ENCODE peak calls at places on chromosomes 1 and 21, in six cellular contexts. One of them, this sample, is unnamed.

GRCh38 chr1:157540160-157540748 is 12.1 kb downstream of the FCRL5 start:
- DNase-seq in MM.1S: no peak
- DNase-seq in fibroblast of lung: no peak
- DNase-seq in GM23248: no peak
- DNase-seq in endothelial cell of umbilical vein: no peak
- DNase-seq in PC-3: no peak
- DNase-seq in this sample: no peak

GRCh38 chr1:39898648-39899603 is 2.8 kb downstream of the MYCL start:
- DNase-seq in MM.1S: no peak
- DNase-seq in fibroblast of lung: peak
- DNase-seq in GM23248: peak
- DNase-seq in endothelial cell of umbilical vein: peak
- DNase-seq in PC-3: peak
- DNase-seq in this sample: no peak

GRCh38 chr1:106608836-106609235 is 447.6 kb upstream of the PRMT6 start:
- DNase-seq in MM.1S: no peak
- DNase-seq in fibroblast of lung: peak
- DNase-seq in GM23248: peak
- DNase-seq in endothelial cell of umbilical vein: no peak
- DNase-seq in PC-3: peak
- DNase-seq in this sample: no peak

GRCh38 chr21:14918542-14918941 is 146.3 kb downstream of the NRIP1 start:
- DNase-seq in MM.1S: no peak
- DNase-seq in fibroblast of lung: no peak
- DNase-seq in GM23248: peak
- DNase-seq in endothelial cell of umbilical vein: no peak
- DNase-seq in PC-3: no peak
- DNase-seq in this sample: no peak

GRCh38 chr1:118335372-118335771 is 150.3 kb upstream of the SPAG17 start:
- DNase-seq in MM.1S: peak
- DNase-seq in fibroblast of lung: peak
- DNase-seq in GM23248: peak
- DNase-seq in endothelial cell of umbilical vein: no peak
- DNase-seq in PC-3: no peak
- DNase-seq in this sample: peak

GRCh38 chr1:1399870-1400575 is 888 bp upstream of the CCNL2 start:
- DNase-seq in MM.1S: peak
- DNase-seq in fibroblast of lung: peak
- DNase-seq in GM23248: peak
- DNase-seq in endothelial cell of umbilical vein: no peak
- DNase-seq in PC-3: peak
- DNase-seq in this sample: no peak

GRCh38 chr21:26391166-26391565 is 181.9 kb downstream of the CYYR1 start:
- DNase-seq in MM.1S: no peak
- DNase-seq in fibroblast of lung: no peak
- DNase-seq in GM23248: peak
- DNase-seq in endothelial cell of umbilical vein: no peak
- DNase-seq in PC-3: peak
- DNase-seq in this sample: no peak

GRCh38 chr1:22749919-22750670 is 39.5 kb downstream of the EPHB2 start:
- DNase-seq in MM.1S: no peak
- DNase-seq in fibroblast of lung: peak
- DNase-seq in GM23248: peak
- DNase-seq in endothelial cell of umbilical vein: peak
- DNase-seq in PC-3: peak
- DNase-seq in this sample: peak

GRCh38 chr1:211951856-211952255 is 83.5 kb downstream of the INTS7 start:
- DNase-seq in MM.1S: peak
- DNase-seq in fibroblast of lung: peak
- DNase-seq in GM23248: peak
- DNase-seq in endothelial cell of umbilical vein: peak
- DNase-seq in PC-3: peak
- DNase-seq in this sample: peak

GRCh38 chr1:42439940-42440339 is 15.9 kb downstream of the ZMYND12 start:
- DNase-seq in MM.1S: no peak
- DNase-seq in fibroblast of lung: peak
- DNase-seq in GM23248: peak
- DNase-seq in endothelial cell of umbilical vein: peak
- DNase-seq in PC-3: peak
- DNase-seq in this sample: peak

GRCh38 chr21:14716761-14717396 is 170.8 kb upstream of the SAMSN1 start:
- DNase-seq in MM.1S: no peak
- DNase-seq in fibroblast of lung: no peak
- DNase-seq in GM23248: no peak
- DNase-seq in endothelial cell of umbilical vein: peak
- DNase-seq in PC-3: no peak
- DNase-seq in this sample: no peak

GRCh38 chr21:15486460-15487241 is 243.1 kb upstream of the USP25 start:
- DNase-seq in MM.1S: no peak
- DNase-seq in fibroblast of lung: no peak
- DNase-seq in GM23248: no peak
- DNase-seq in endothelial cell of umbilical vein: no peak
- DNase-seq in PC-3: no peak
- DNase-seq in this sample: no peak

GRCh38 chr1:37633040-37633949 is 1.4 kb downstream of the RSPO1 start:
- DNase-seq in MM.1S: no peak
- DNase-seq in fibroblast of lung: no peak
- DNase-seq in GM23248: peak
- DNase-seq in endothelial cell of umbilical vein: no peak
- DNase-seq in PC-3: no peak
- DNase-seq in this sample: no peak

GRCh38 chr1:37636435-37636834 is 1.7 kb upstream of the RSPO1 start:
- DNase-seq in MM.1S: no peak
- DNase-seq in fibroblast of lung: no peak
- DNase-seq in GM23248: no peak
- DNase-seq in endothelial cell of umbilical vein: no peak
- DNase-seq in PC-3: no peak
- DNase-seq in this sample: no peak

GRCh38 chr1:37634554-37635308 is at the start of gene RSPO1:
- DNase-seq in MM.1S: no peak
- DNase-seq in fibroblast of lung: peak
- DNase-seq in GM23248: peak
- DNase-seq in endothelial cell of umbilical vein: no peak
- DNase-seq in PC-3: no peak
- DNase-seq in this sample: peak

GRCh38 chr1:37635309-37635902 is 714 bp upstream of the RSPO1 start:
- DNase-seq in MM.1S: no peak
- DNase-seq in fibroblast of lung: no peak
- DNase-seq in GM23248: no peak
- DNase-seq in endothelial cell of umbilical vein: no peak
- DNase-seq in PC-3: no peak
- DNase-seq in this sample: no peak

GRCh38 chr1:37633950-37634553 is 640 bp downstream of the RSPO1 start:
- DNase-seq in MM.1S: no peak
- DNase-seq in fibroblast of lung: no peak
- DNase-seq in GM23248: no peak
- DNase-seq in endothelial cell of umbilical vein: no peak
- DNase-seq in PC-3: no peak
- DNase-seq in this sample: no peak
- TF ChIP-seq EZH2 in MM.1S: no peak
- TF ChIP-seq EZH2 in fibroblast of lung: peak
- TF ChIP-seq EZH2 in GM23248: peak
- TF ChIP-seq EZH2 in endothelial cell of umbilical vein: peak
- TF ChIP-seq EZH2 in PC-3: no peak
- TF ChIP-seq EZH2 in this sample: peak

GRCh38 chr21:32412162-32412997 is at the start of gene EVA1C:
- DNase-seq in MM.1S: no peak
- DNase-seq in fibroblast of lung: peak
- DNase-seq in GM23248: peak
- DNase-seq in endothelial cell of umbilical vein: peak
- DNase-seq in PC-3: peak
- DNase-seq in this sample: peak
- TF ChIP-seq EZH2 in MM.1S: no peak
- TF ChIP-seq EZH2 in fibroblast of lung: no peak
- TF ChIP-seq EZH2 in GM23248: no peak
- TF ChIP-seq EZH2 in endothelial cell of umbilical vein: no peak
- TF ChIP-seq EZH2 in PC-3: no peak
- TF ChIP-seq EZH2 in this sample: no peak

GRCh38 chr1:245156041-245156735 is 1.4 kb downstream of the KIF26B start:
- DNase-seq in MM.1S: peak
- DNase-seq in fibroblast of lung: peak
- DNase-seq in GM23248: peak
- DNase-seq in endothelial cell of umbilical vein: peak
- DNase-seq in PC-3: peak
- DNase-seq in this sample: peak

GRCh38 chr1:245153081-245153644 is 1.6 kb upstream of the KIF26B start:
- DNase-seq in MM.1S: peak
- DNase-seq in fibroblast of lung: peak
- DNase-seq in GM23248: peak
- DNase-seq in endothelial cell of umbilical vein: peak
- DNase-seq in PC-3: peak
- DNase-seq in this sample: peak

GRCh38 chr1:245155186-245156040 is 628 bp downstream of the KIF26B start:
- DNase-seq in MM.1S: no peak
- DNase-seq in fibroblast of lung: peak
- DNase-seq in GM23248: peak
- DNase-seq in endothelial cell of umbilical vein: peak
- DNase-seq in PC-3: peak
- DNase-seq in this sample: peak

GRCh38 chr1:245154429-245155185 is at the start of gene KIF26B:
- DNase-seq in MM.1S: peak
- DNase-seq in fibroblast of lung: peak
- DNase-seq in GM23248: peak
- DNase-seq in endothelial cell of umbilical vein: peak
- DNase-seq in PC-3: peak
- DNase-seq in this sample: peak

GRCh38 chr1:245153645-245154428 is 948 bp upstream of the KIF26B start:
- DNase-seq in MM.1S: peak
- DNase-seq in fibroblast of lung: peak
- DNase-seq in GM23248: peak
- DNase-seq in endothelial cell of umbilical vein: peak
- DNase-seq in PC-3: peak
- DNase-seq in this sample: peak
- TF ChIP-seq EZH2 in MM.1S: no peak
- TF ChIP-seq EZH2 in fibroblast of lung: peak
- TF ChIP-seq EZH2 in GM23248: no peak
- TF ChIP-seq EZH2 in endothelial cell of umbilical vein: peak
- TF ChIP-seq EZH2 in PC-3: peak
- TF ChIP-seq EZH2 in this sample: no peak

GRCh38 chr1:197902131-197902453 is 338 bp upstream of the C1orf53 start:
- DNase-seq in MM.1S: no peak
- DNase-seq in fibroblast of lung: no peak
- DNase-seq in GM23248: no peak
- DNase-seq in endothelial cell of umbilical vein: no peak
- DNase-seq in PC-3: no peak
- DNase-seq in this sample: no peak

GRCh38 chr1:197905699-197906351 is 3.4 kb downstream of the C1orf53 start:
- DNase-seq in MM.1S: no peak
- DNase-seq in fibroblast of lung: no peak
- DNase-seq in GM23248: no peak
- DNase-seq in endothelial cell of umbilical vein: no peak
- DNase-seq in PC-3: no peak
- DNase-seq in this sample: no peak

GRCh38 chr1:197903196-197903514 is 725 bp downstream of the C1orf53 start:
- DNase-seq in MM.1S: no peak
- DNase-seq in fibroblast of lung: no peak
- DNase-seq in GM23248: no peak
- DNase-seq in endothelial cell of umbilical vein: no peak
- DNase-seq in PC-3: no peak
- DNase-seq in this sample: no peak

GRCh38 chr1:197904126-197904787 is 1.8 kb downstream of the C1orf53 start:
- DNase-seq in MM.1S: no peak
- DNase-seq in fibroblast of lung: no peak
- DNase-seq in GM23248: no peak
- DNase-seq in endothelial cell of umbilical vein: no peak
- DNase-seq in PC-3: no peak
- DNase-seq in this sample: no peak

DNA sequence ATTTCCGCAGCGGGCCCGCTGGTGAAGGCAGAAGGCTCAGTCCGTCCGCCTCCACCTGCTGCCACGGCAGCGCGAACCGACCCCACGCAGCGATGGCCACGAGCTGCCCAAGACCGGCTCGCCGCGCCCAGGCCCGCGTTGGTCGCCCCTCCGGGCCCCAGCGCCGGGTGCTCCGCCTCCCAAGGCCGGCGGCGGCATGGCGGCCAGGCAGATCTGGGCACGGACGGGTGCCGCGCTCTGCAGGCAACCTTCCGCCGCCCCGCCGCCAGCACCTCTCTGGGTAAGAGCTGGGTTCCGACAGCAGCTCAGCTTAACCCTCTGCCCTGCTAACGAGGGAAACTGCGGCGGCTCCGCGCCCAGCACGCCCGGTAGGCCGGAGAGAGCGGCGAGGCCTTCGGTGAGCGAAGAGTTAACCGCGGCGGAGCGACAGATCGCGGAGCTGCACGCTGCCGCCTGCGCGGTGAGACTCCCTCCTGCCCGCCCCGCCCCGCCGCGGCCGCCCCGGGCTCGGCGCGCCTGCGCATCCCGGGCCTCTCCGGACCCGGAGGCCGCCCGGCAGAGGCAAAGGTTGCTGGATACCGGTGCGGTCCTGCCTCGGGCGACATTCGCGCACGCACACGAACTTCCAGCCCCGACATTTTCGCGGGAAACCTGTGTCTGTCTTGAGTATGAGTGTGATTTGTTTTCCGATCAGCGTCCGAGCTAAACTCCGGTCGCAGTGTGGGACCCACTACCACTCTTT is at the start of gene C1orf53:
- DNase-seq in MM.1S: peak
- DNase-seq in fibroblast of lung: peak
- DNase-seq in GM23248: peak
- DNase-seq in endothelial cell of umbilical vein: peak
- DNase-seq in PC-3: peak
- DNase-seq in this sample: peak
- TF ChIP-seq EZH2 in MM.1S: no peak
- TF ChIP-seq EZH2 in fibroblast of lung: no peak
- TF ChIP-seq EZH2 in GM23248: no peak
- TF ChIP-seq EZH2 in endothelial cell of umbilical vein: no peak
- TF ChIP-seq EZH2 in PC-3: no peak
- TF ChIP-seq EZH2 in this sample: no peak

DNA sequence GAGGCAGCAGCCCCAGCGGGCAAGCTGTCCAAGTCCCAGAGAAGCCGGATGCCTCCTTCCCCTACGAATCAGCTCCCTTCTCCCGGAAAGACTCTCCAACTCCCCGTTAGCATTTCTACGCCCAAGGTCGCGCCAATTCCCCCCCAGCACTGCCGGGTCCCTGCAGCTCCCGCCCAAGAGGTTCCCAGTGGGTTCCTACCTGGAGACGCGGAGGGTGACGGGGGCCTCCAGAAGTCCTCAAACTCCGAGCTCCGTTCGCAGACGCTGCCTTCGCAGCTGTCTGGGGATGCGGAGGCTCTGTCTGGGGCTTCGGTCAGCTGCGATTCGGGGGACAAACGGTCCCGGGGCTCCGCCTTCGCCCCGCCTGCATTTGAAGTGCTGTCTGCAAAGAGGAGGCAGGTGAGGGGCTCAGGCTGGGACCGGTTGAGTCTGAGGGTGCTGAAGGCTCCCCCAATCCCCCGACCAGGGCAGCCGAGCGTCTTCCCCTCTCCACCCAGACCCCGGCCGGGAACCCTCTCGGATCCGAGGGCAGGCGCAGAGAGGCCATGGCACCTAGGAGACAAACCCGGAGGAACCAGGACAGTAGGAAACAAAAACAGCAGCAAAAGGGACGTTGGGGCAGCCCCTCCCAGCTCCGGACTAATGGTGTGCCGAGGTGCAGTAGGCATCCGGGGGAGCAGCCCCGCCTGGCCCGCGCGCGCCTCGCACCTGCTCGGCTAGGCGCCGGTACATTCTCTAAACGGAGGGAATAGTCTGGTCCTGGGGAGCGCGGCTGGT is 3.9 kb downstream of the GFI1 start:
- DNase-seq in MM.1S: peak
- DNase-seq in fibroblast of lung: no peak
- DNase-seq in GM23248: peak
- DNase-seq in endothelial cell of umbilical vein: no peak
- DNase-seq in PC-3: no peak
- DNase-seq in this sample: peak
- TF ChIP-seq EZH2 in MM.1S: no peak
- TF ChIP-seq EZH2 in fibroblast of lung: peak
- TF ChIP-seq EZH2 in GM23248: no peak
- TF ChIP-seq EZH2 in endothelial cell of umbilical vein: peak
- TF ChIP-seq EZH2 in PC-3: no peak
- TF ChIP-seq EZH2 in this sample: peak

GRCh38 chr1:91828583-91829281 is 57.2 kb downstream of the TGFBR3 start:
- DNase-seq in MM.1S: no peak
- DNase-seq in fibroblast of lung: no peak
- DNase-seq in GM23248: no peak
- DNase-seq in endothelial cell of umbilical vein: no peak
- DNase-seq in PC-3: no peak
- DNase-seq in this sample: no peak
- TF ChIP-seq EZH2 in MM.1S: no peak
- TF ChIP-seq EZH2 in fibroblast of lung: no peak
- TF ChIP-seq EZH2 in GM23248: no peak
- TF ChIP-seq EZH2 in endothelial cell of umbilical vein: no peak
- TF ChIP-seq EZH2 in PC-3: no peak
- TF ChIP-seq EZH2 in this sample: no peak